ENCODE peak calls at places on chromosomes 12 and 14, in nine cellular contexts. H is neural progenitor cell; N is cardiac muscle cell; C is mucosa of descending colon; T is left lung; V is IMR-90; B is endothelial cell; K is CD8-positive, alpha-beta T cell; O is WTC11. L is an unnamed sample.

GRCh38 chr14:80955434-80955939 is at the start of gene TSHR:
- DNase-seq in H (peak), N (peak), C (no peak), T (peak), V (no peak), B (peak), K (peak), O (peak), L (no peak)

GRCh38 chr14:50978521-50978871 is 34.2 kb upstream of the PYGL start:
- DNase-seq in H (no peak), N (no peak), C (no peak), T (no peak), V (no peak), B (no peak), K (no peak), O (no peak), L (no peak)

GRCh38 chr12:93197067-93197593 is 180.6 kb upstream of the NUDT4 start:
- DNase-seq in H (no peak), N (peak), C (no peak), T (no peak), V (peak), B (no peak), K (no peak), O (no peak), L (peak)

GRCh38 chr14:104882991-104883660 is 18.1 kb downstream of the CEP170B start:
- DNase-seq in H (no peak), N (no peak), C (peak), T (no peak), V (no peak), B (no peak), K (peak), O (no peak), L (no peak)

GRCh38 chr14:99751539-99752485 is 41.4 kb upstream of the EML1 start:
- DNase-seq in H (no peak), N (no peak), C (no peak), T (no peak), V (peak), B (no peak), K (no peak), O (no peak), L (no peak)

GRCh38 chr14:67251573-67252226 is 10.5 kb downstream of the PALS1 start:
- DNase-seq in H (peak), N (peak), C (no peak), T (no peak), V (peak), B (no peak), K (no peak), O (no peak), L (peak)

GRCh38 chr14:101827286-101827685 is 65.8 kb downstream of the PPP2R5C start:
- DNase-seq in H (no peak), N (no peak), C (no peak), T (no peak), V (no peak), B (no peak), K (no peak), O (no peak), L (no peak)

GRCh38 chr12:63928305-63928704 is 83.8 kb downstream of the SRGAP1 start:
- DNase-seq in H (no peak), N (no peak), C (no peak), T (no peak), V (no peak), B (no peak), K (no peak), O (no peak), L (no peak)

GRCh38 chr14:102507026-102507860 is 2.3 kb downstream of the ANKRD9 start:
- DNase-seq in H (no peak), N (peak), C (peak), T (no peak), V (no peak), B (no peak), K (no peak), O (no peak), L (no peak)

GRCh38 chr12:106747973-106748436 is 26.5 kb upstream of the RIC8B start:
- DNase-seq in H (no peak), N (no peak), C (no peak), T (no peak), V (no peak), B (no peak), K (peak), O (no peak), L (no peak)

GRCh38 chr12:19674437-19674836 is 235.1 kb downstream of the AEBP2 start:
- DNase-seq in H (no peak), N (no peak), C (no peak), T (no peak), V (no peak), B (no peak), K (no peak), O (no peak), L (no peak)

GRCh38 chr12:19666070-19666469 is 226.8 kb downstream of the AEBP2 start:
- DNase-seq in H (no peak), N (no peak), C (no peak), T (no peak), V (no peak), B (no peak), K (no peak), O (no peak), L (no peak)

GRCh38 chr12:19671695-19672094 is 232.4 kb downstream of the AEBP2 start:
- DNase-seq in H (no peak), N (no peak), C (no peak), T (no peak), V (peak), B (no peak), K (no peak), O (no peak), L (no peak)

GRCh38 chr12:19665105-19665900 is 226.0 kb downstream of the AEBP2 start:
- DNase-seq in H (no peak), N (no peak), C (no peak), T (no peak), V (no peak), B (no peak), K (no peak), O (no peak), L (no peak)

DNA sequence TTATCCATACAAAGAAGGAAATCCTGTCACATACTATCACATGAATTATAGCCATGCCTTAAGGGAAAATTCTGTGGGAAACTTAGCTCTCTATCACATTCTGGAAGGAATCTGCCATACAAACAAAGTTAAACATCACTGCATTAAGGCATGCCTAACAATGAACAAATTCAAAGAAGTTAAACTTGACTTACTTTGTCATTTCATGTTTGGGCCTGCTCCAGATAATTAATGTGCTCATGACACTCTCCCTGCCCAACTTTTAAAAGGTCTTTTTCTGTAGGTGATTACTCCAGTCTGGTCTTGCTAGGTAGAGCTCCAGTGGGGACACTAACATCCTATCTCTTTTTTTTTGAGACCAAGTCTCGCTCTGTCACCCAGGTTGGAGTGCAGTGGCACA is 230.5 kb downstream of the AEBP2 start:
- DNase-seq in H (no peak), N (no peak), C (no peak), T (no peak), V (no peak), B (no peak), K (no peak), O (no peak), L (no peak)
- TF ChIP-seq CTCF in H (no peak), N (no peak), C (no peak), T (no peak), V (no peak), B (no peak), K (no peak), O (no peak), L (no peak)

DNA sequence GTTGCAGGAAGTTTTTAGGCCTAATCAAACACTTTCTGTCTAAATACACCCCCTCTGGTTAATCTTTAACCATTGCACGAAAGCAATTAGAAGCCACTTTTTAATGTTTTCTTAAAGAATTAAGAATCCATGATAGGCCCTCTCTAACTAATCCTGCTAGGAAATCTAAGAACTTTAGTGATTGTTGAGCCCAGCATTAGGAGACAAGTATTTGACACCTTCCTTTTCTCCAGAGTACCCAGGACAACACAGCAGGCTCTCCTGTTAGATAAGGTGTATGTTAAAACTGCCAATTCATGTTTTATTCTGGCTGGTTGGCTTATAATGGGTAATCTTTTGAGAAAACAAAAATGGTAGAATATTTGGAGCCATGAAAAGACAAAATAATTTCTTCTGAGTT is 95.0 kb downstream of the ALX1 start:
- DNase-seq in H (no peak), N (no peak), C (no peak), T (no peak), V (no peak), B (no peak), K (no peak), O (no peak), L (no peak)
- TF ChIP-seq CTCF in H (no peak), N (no peak), C (no peak), T (no peak), V (no peak), B (no peak), K (no peak), O (no peak), L (no peak)

DNA sequence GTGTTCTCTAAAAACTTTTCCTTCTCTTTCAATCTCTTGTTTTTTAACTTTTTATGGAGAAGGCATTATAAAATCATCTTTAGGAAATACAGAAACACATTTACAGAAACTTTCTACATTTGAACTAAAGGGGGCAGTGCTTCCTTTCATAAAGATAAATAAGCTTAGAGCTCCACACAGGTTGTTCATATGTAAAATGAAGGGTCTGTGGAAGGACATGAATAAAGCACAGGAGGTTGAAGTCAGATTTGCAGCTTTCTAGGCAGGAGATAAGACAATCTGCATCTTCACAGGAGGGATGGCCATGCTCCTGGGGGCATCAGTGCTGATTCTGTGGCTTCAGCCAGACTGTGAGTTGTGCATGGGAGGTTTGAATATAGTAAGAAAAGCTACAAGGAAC is 426.0 kb downstream of the DAD1 start:
- DNase-seq in H (peak), N (no peak), C (no peak), T (no peak), V (peak), B (no peak), K (no peak), O (no peak), L (peak)
- TF ChIP-seq CTCF in H (peak), N (no peak), C (no peak), T (no peak), V (peak), B (peak), K (no peak), O (no peak), L (peak)

GRCh38 chr12:27969011-27969900 is 3.3 kb downstream of the PTHLH start:
- DNase-seq in H (peak), N (peak), C (no peak), T (peak), V (peak), B (peak), K (no peak), O (peak), L (peak)
- TF ChIP-seq CTCF in H (no peak), N (peak), C (no peak), T (no peak), V (peak), B (no peak), K (no peak), O (no peak), L (peak)

GRCh38 chr12:128675576-128675975 is 148.2 kb downstream of the SLC15A4 start:
- DNase-seq in H (no peak), N (no peak), C (no peak), T (no peak), V (no peak), B (no peak), K (no peak), O (no peak), L (no peak)

GRCh38 chr12:128672428-128672827 is 151.3 kb downstream of the SLC15A4 start:
- DNase-seq in H (no peak), N (no peak), C (no peak), T (no peak), V (no peak), B (no peak), K (no peak), O (no peak), L (no peak)

DNA sequence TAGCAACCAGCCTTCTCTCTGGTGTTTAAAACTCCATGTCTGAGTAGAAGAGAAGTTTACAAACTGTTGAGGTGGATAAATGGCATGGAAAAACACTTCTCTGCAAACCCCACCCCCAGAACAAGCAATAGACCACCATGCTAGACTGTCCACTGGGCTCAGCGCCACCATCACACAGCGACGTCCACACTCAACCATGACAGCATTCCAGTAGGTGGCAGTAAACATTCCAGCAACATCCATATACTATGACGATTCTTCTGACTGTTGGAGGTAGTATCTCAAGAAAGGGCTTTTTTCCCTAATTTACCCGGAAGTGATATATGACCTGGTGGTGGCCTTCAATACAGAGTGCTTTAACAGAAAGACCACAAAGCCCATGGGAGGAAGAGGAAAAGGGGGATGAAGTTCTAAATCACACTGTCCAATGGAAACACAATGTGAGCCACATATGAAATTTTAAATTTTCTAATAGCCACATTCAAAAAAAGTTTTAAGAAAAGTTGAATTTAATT is 152.2 kb downstream of the SLC15A4 start:
- DNase-seq in H (no peak), N (no peak), C (no peak), T (no peak), V (no peak), B (no peak), K (no peak), O (no peak), L (no peak)
- TF ChIP-seq CTCF in H (peak), N (no peak), C (no peak), T (no peak), V (no peak), B (no peak), K (no peak), O (no peak), L (no peak)

GRCh38 chr14:57939084-57939483 is 73.2 kb upstream of the SLC35F4 start:
- DNase-seq in H (no peak), N (no peak), C (no peak), T (no peak), V (no peak), B (no peak), K (no peak), O (no peak), L (no peak)
- TF ChIP-seq CTCF in H (no peak), N (no peak), C (no peak), T (no peak), V (no peak), B (no peak), K (no peak), O (no peak), L (no peak)

GRCh38 chr12:69583203-69583602 is 2.1 kb upstream of the CCT2 start:
- DNase-seq in H (peak), N (no peak), C (no peak), T (no peak), V (no peak), B (no peak), K (no peak), O (peak), L (no peak)
- TF ChIP-seq CTCF in H (peak), N (peak), C (no peak), T (no peak), V (no peak), B (no peak), K (no peak), O (no peak), L (peak)

DNA sequence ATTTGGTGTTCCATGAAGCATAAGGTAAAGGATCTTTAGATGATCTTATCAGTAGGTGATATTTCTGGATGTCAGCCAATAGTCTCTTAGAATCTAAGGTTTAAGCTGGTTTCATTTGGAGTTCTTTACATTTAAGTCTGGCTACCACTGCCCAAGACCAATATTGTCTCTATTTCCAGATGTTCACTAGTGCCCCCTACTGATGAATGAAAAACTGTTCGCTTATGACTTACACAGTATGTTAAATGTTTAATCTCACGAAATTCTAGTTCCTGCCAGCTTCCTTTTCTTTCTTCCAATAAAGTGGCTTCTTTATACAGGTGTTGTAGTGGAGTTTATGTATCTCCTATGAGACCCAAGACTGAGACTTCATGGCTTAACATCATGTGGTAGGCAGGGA is 31.8 kb upstream of the MIS18BP1 start:
- DNase-seq in H (no peak), N (no peak), C (no peak), T (no peak), V (no peak), B (no peak), K (no peak), O (no peak), L (peak)
- TF ChIP-seq CTCF in H (peak), N (peak), C (no peak), T (no peak), V (no peak), B (peak), K (no peak), O (no peak), L (peak)

GRCh38 chr14:42911642-42912041 is 1305.0 kb downstream of the LRFN5 start:
- DNase-seq in H (no peak), N (no peak), C (no peak), T (no peak), V (peak), B (no peak), K (no peak), O (no peak), L (peak)
- TF ChIP-seq CTCF in H (no peak), N (no peak), C (no peak), T (no peak), V (no peak), B (peak), K (no peak), O (no peak), L (peak)

DNA sequence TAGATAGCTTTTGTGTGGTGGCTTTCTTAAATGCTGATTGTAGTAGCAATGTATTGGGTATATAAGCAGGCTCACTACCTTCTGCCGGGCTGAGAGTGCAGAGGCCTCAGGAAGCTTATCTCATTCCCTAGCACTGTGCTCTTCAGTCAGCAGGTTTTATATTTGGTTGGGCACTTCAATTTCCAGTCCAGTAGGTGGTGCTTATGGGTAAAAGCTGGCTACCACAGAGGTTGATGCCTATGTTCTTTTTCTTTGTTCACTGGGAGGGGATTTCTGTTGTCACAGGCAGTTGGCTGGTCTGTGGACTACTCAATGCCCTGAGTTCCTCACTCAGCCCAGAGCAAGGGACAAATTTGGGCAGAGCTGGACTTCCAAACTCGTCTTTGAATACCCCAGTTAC is 43.0 kb upstream of the GLIPR1 start:
- DNase-seq in H (no peak), N (peak), C (no peak), T (no peak), V (peak), B (no peak), K (no peak), O (no peak), L (peak)
- TF ChIP-seq CTCF in H (no peak), N (peak), C (no peak), T (peak), V (peak), B (no peak), K (peak), O (no peak), L (peak)